ENCODE peak calls at places on chromosomes 1 and 21, in seven cellular contexts. T, I, Z, G, C, M and A are unnamed samples.
A peak's percentile ranks its signal among the peaks of the same experiment; 100 is the strongest.

GRCh38 chr1:90732136-90732535 is 15.0 kb upstream of the BARHL2 start:
- DNase-seq in T (no peak), I (no peak), Z (peak; percentile 9), G (no peak), C (no peak), M (no peak), A (no peak)

GRCh38 chr21:42724226-42724920 is 71.0 kb downstream of the PDE9A start:
- DNase-seq in T (no peak), I (peak; percentile 92), Z (no peak), G (peak; percentile 7), C (peak; percentile 90), M (peak; percentile 95), A (no peak)

GRCh38 chr1:67250051-67250653 is 57.5 kb upstream of the IL12RB2 start:
- DNase-seq in T (no peak), I (no peak), Z (peak; percentile 34), G (no peak), C (no peak), M (no peak), A (no peak)

GRCh38 chr1:110207831-110208230 is 2.3 kb upstream of the KCNC4 start:
- DNase-seq in T (peak; percentile 71), I (peak; percentile 38), Z (peak; percentile 91), G (peak; percentile 49), C (peak; percentile 71), M (peak; percentile 26), A (no peak)

GRCh38 chr21:45556645-45557601 is 14.7 kb upstream of the SLC19A1 start:
- DNase-seq in T (no peak), I (no peak), Z (no peak), G (no peak), C (peak; percentile 44), M (no peak), A (no peak)

GRCh38 chr1:156504062-156504813 is 3.7 kb upstream of the MEF2D start:
- DNase-seq in T (no peak), I (peak; percentile 33), Z (no peak), G (no peak), C (peak; percentile 33), M (no peak), A (no peak)

GRCh38 chr1:174118726-174119125 is 40.6 kb upstream of the RABGAP1L start:
- DNase-seq in T (no peak), I (no peak), Z (no peak), G (no peak), C (no peak), M (no peak), A (no peak)

GRCh38 chr1:189435398-189435797 is 1042.3 kb downstream of the BRINP3 start:
- DNase-seq in T (no peak), I (no peak), Z (no peak), G (no peak), C (no peak), M (no peak), A (no peak)

GRCh38 chr21:19864456-19864855 is 1133.8 kb upstream of the NCAM2 start:
- DNase-seq in T (no peak), I (no peak), Z (no peak), G (no peak), C (no peak), M (no peak), A (no peak)

GRCh38 chr1:7646981-7647901 is 123.9 kb upstream of the VAMP3 start:
- DNase-seq in T (peak; percentile 59), I (peak; percentile 46), Z (peak; percentile 81), G (peak; percentile 36), C (peak; percentile 70), M (peak; percentile 20), A (no peak)

GRCh38 chr1:29280780-29281131 is 44.4 kb downstream of the PTPRU start:
- DNase-seq in T (no peak), I (peak; percentile 59), Z (no peak), G (peak; percentile 11), C (peak; percentile 71), M (peak; percentile 76), A (no peak)

GRCh38 chr1:13965770-13966398 is 265.9 kb downstream of the PRDM2 start:
- DNase-seq in T (peak; percentile 56), I (peak; percentile 26), Z (peak; percentile 82), G (no peak), C (peak; percentile 74), M (peak; percentile 55), A (peak; percentile 48)

GRCh38 chr1:171754971-171755370 is 13.1 kb upstream of the VAMP4 start:
- DNase-seq in T (no peak), I (peak; percentile 36), Z (no peak), G (no peak), C (no peak), M (no peak), A (no peak)

GRCh38 chr1:9823943-9824701 is at the start of gene CLSTN1:
- DNase-seq in T (peak; percentile 93), I (peak; percentile 81), Z (peak; percentile 98), G (peak; percentile 80), C (peak; percentile 94), M (peak; percentile 85), A (peak; percentile 52)

GRCh38 chr1:201730611-201731010 is 98.3 kb upstream of the IPO9 start:
- DNase-seq in T (no peak), I (no peak), Z (no peak), G (no peak), C (no peak), M (no peak), A (no peak)

GRCh38 chr1:25515033-25515432 is 28.4 kb upstream of the LDLRAP1 start:
- DNase-seq in T (no peak), I (no peak), Z (no peak), G (no peak), C (no peak), M (no peak), A (no peak)

GRCh38 chr1:98315309-98315708 is 346.2 kb upstream of the SNX7 start:
- DNase-seq in T (no peak), I (peak; percentile 81), Z (no peak), G (peak; percentile 82), C (peak; percentile 76), M (peak; percentile 85), A (no peak)

GRCh38 chr1:97758589-97759057 is 162.2 kb downstream of the DPYD start:
- DNase-seq in T (no peak), I (no peak), Z (no peak), G (peak; percentile 34), C (peak; percentile 30), M (peak; percentile 65), A (no peak)

GRCh38 chr1:168977618-168978017 is 128.9 kb upstream of the ATP1B1 start:
- DNase-seq in T (no peak), I (no peak), Z (no peak), G (no peak), C (no peak), M (no peak), A (no peak)

GRCh38 chr1:32972814-32973428 is 8.3 kb upstream of the RNF19B start:
- DNase-seq in T (peak; percentile 69), I (peak; percentile 45), Z (peak; percentile 91), G (peak; percentile 88), C (peak; percentile 63), M (peak; percentile 70), A (peak; percentile 70)

GRCh38 chr1:4668738-4669700 is 14.6 kb downstream of the AJAP1 start:
- DNase-seq in T (no peak), I (no peak), Z (no peak), G (no peak), C (peak; percentile 11), M (peak; percentile 65), A (no peak)

GRCh38 chr1:64574301-64574700 is 104.4 kb downstream of the CACHD1 start:
- DNase-seq in T (no peak), I (peak; percentile 21), Z (no peak), G (no peak), C (peak; percentile 62), M (no peak), A (no peak)

GRCh38 chr1:32289256-32289655 is 2.6 kb upstream of the HDAC1 start:
- DNase-seq in T (no peak), I (no peak), Z (no peak), G (no peak), C (no peak), M (no peak), A (no peak)

GRCh38 chr1:205587576-205587975 is 44.2 kb downstream of the ELK4 start:
- DNase-seq in T (no peak), I (no peak), Z (no peak), G (no peak), C (no peak), M (no peak), A (no peak)

DNA sequence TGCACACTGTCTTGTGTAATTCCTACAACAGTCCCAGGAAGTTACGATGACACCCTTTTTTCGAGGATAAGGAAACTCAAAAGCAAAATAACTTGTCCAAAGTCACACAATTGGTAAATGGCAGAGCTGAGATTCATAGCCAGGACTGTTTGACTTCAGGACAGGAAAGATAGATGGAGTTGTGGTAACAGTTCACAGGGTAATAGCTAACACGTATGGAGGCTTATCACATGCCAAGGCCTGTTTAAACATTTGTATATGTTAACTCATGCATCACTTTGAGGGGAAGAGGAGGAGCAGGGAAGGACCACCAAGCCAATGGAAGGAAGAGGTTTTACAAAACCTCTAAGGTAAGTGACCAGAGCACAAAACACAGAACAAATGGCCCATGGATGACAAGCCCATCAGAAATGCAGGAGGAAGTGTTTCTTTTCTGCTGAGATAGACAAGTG is 2.8 kb downstream of the DHCR24 start:
- DNase-seq in T (no peak), I (peak; percentile 79), Z (no peak), G (no peak), C (peak; percentile 25), M (peak; percentile 59), A (no peak)
- H3K4me3 ChIP-seq in T (peak overlapping the region; percentile 96), I (no peak overlapping the region), Z (no peak overlapping the region), G (no peak overlapping the region), C (no peak overlapping the region), M (peak overlapping the region; percentile 88), A (peak overlapping the region; percentile 100)

GRCh38 chr21:17461582-17461981 is 51.3 kb upstream of the CXADR start:
- DNase-seq in T (no peak), I (peak; percentile 43), Z (no peak), G (no peak), C (peak; percentile 62), M (peak; percentile 42), A (no peak)
- H3K9ac ChIP-seq in T (no peak overlapping the region), I (no peak overlapping the region), Z (no peak overlapping the region), G (no peak overlapping the region), C (no peak overlapping the region), M (no peak overlapping the region), A (no peak overlapping the region)

DNA sequence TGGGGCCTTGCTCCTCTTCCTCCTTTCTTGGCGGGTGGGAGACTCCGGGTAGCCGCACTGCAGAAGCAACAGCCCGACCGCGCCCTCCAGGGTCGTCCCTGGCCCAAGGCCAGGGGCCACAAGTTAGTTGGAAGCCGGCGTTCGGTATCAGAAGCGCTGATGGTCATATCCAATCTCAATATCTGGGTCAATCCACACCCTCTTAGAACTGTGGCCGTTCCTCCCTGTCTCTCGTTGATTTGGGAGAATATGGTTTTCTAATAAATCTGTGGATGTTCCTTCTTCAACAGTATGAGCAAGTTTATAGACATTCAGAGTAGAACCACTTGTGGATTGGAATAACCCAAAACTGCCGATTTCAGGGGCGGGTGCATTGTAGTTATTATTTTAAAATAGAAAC is 2.5 kb downstream of the OLIG2 start:
- DNase-seq in T (no peak), I (no peak), Z (no peak), G (no peak), C (no peak), M (no peak), A (no peak)
- H3K27me3 ChIP-seq in T (peaks cover 98% of the 10 kb centered on the region), I (peaks cover 97% of the 10 kb centered on the region), Z (peaks cover 100% of the 10 kb centered on the region), G (peaks cover 92% of the 10 kb centered on the region), C (peaks cover 96% of the 10 kb centered on the region), M (peaks cover 91% of the 10 kb centered on the region), A (peaks cover 80% of the 10 kb centered on the region)

DNA sequence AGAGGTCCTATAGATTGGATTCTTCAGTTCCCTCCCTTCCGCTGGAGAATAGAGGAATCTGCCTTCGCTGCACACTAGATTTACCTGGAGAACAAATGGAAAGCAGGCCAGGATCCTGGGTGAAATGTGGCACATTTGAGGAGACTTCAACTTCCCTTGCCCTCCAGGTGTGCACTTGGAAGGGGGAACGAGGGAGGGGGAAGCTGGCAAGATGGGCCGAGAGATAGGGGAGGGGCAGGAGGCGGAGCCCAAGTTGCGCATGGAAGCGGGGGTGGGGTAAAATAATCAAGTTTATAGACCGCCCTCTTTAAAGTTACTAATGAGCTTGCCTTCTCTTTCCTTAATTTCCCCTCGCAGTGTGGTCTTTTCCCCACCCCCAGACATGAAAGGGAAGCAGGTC is 155.7 kb upstream of the CAMK1G start:
- DNase-seq in T (no peak), I (no peak), Z (no peak), G (no peak), C (no peak), M (no peak), A (no peak)
- H3K4me3 ChIP-seq in T (no peak overlapping the region), I (no peak overlapping the region), Z (peak overlapping the region; percentile 28), G (no peak overlapping the region), C (no peak overlapping the region), M (no peak overlapping the region), A (no peak overlapping the region)